ENCODE peak calls at places on chromosomes 1 and 21, in five cellular contexts. S is endothelial cell of umbilical vein, E is A549, R is K562, D is H1. B is an unnamed sample.

GRCh38 chr21:37710555-37711293 is 205.5 kb downstream of the KCNJ6 start:
- DNase-seq in S (no peak), E (no peak), R (no peak), D (no peak), B (no peak)

GRCh38 chr1:113797472-113797871 is 14.8 kb downstream of the RSBN1 start:
- DNase-seq in S (no peak), E (no peak), R (no peak), D (no peak), B (no peak)

GRCh38 chr1:236075848-236076247 is 11.0 kb upstream of the NID1 start:
- DNase-seq in S (no peak), E (no peak), R (no peak), D (no peak), B (no peak)

GRCh38 chr1:36084502-36085115 is 715 bp downstream of the TEKT2 start:
- DNase-seq in S (no peak), E (no peak), R (no peak), D (peak), B (no peak)

GRCh38 chr1:208501542-208501941 is 257.4 kb upstream of the PLXNA2 start:
- DNase-seq in S (no peak), E (no peak), R (no peak), D (no peak), B (no peak)

GRCh38 chr1:152924191-152924590 is 15.8 kb downstream of the IVL start:
- DNase-seq in S (no peak), E (no peak), R (no peak), D (no peak), B (no peak)

GRCh38 chr1:230531103-230531502 is 105.0 kb upstream of the PGBD5 start:
- DNase-seq in S (no peak), E (no peak), R (no peak), D (no peak), B (no peak)

GRCh38 chr21:45992311-45993209 is 11.0 kb downstream of the COL6A1 start:
- DNase-seq in S (no peak), E (no peak), R (no peak), D (no peak), B (peak)

GRCh38 chr1:228721407-228721806 is 13.9 kb upstream of the RHOU start:
- DNase-seq in S (no peak), E (no peak), R (no peak), D (no peak), B (no peak)

GRCh38 chr1:203306089-203306969 is 1.0 kb downstream of the BTG2 start:
- DNase-seq in S (peak), E (peak), R (peak), D (no peak), B (no peak)

GRCh38 chr1:230905733-230906132 is 37.4 kb upstream of the C1orf198 start:
- DNase-seq in S (peak), E (no peak), R (no peak), D (no peak), B (no peak)

GRCh38 chr1:247070645-247071044 is 8.0 kb downstream of the ZNF670 start:
- DNase-seq in S (no peak), E (no peak), R (no peak), D (no peak), B (no peak)

GRCh38 chr1:164624393-164624792 is 65.4 kb downstream of the PBX1 start:
- DNase-seq in S (no peak), E (no peak), R (no peak), D (no peak), B (no peak)

GRCh38 chr1:201648911-201649775 is 110.2 kb downstream of the NAV1 start:
- DNase-seq in S (peak), E (peak), R (peak), D (peak), B (peak)

GRCh38 chr1:248047008-248047407 is 372 bp downstream of the OR2L3 start:
- DNase-seq in S (no peak), E (no peak), R (no peak), D (no peak), B (no peak)

GRCh38 chr1:227225715-227226346 is 92.5 kb downstream of the CDC42BPA start:
- DNase-seq in S (peak), E (no peak), R (no peak), D (no peak), B (no peak)

GRCh38 chr1:63835075-63835633 is 61.3 kb downstream of the ROR1 start:
- DNase-seq in S (no peak), E (no peak), R (no peak), D (no peak), B (no peak)

GRCh38 chr1:1014896-1015681 is 1.8 kb downstream of the ISG15 start:
- DNase-seq in S (no peak), E (no peak), R (no peak), D (peak), B (peak)

GRCh38 chr1:244154882-244155531 is 103.9 kb downstream of the ZBTB18 start:
- DNase-seq in S (no peak), E (no peak), R (no peak), D (no peak), B (peak)

GRCh38 chr1:218339267-218339831 is 5.8 kb upstream of the TGFB2 start:
- DNase-seq in S (peak), E (no peak), R (peak), D (no peak), B (no peak)

GRCh38 chr1:207755846-207756692 is 4.2 kb downstream of the CD46 start:
- DNase-seq in S (no peak), E (no peak), R (no peak), D (no peak), B (no peak)

GRCh38 chr1:183810172-183810571 is 5.3 kb downstream of the RGL1 start:
- DNase-seq in S (no peak), E (no peak), R (no peak), D (no peak), B (no peak)

GRCh38 chr1:1230656-1231399 is 973 bp downstream of the SDF4 start:
- DNase-seq in S (peak), E (peak), R (peak), D (no peak), B (no peak)

GRCh38 chr1:86380257-86380861 is 15.8 kb downstream of the ODF2L start:
- DNase-seq in S (peak), E (peak), R (peak), D (no peak), B (no peak)

GRCh38 chr1:118949317-118949716 is 38.8 kb downstream of the TBX15 start:
- DNase-seq in S (no peak), E (no peak), R (no peak), D (no peak), B (no peak)

GRCh38 chr1:12159826-12160225 is 7.0 kb upstream of the TNFRSF1B start:
- DNase-seq in S (no peak), E (no peak), R (no peak), D (no peak), B (no peak)

GRCh38 chr1:32239335-32239734 is 7.7 kb upstream of the FAM167B start:
- DNase-seq in S (no peak), E (no peak), R (no peak), D (no peak), B (peak)

GRCh38 chr1:105088166-105088565 is 1338.5 kb downstream of the AMY1C start:
- DNase-seq in S (no peak), E (no peak), R (no peak), D (no peak), B (no peak)

GRCh38 chr21:35127851-35128250 is 78.7 kb upstream of the RUNX1 start:
- DNase-seq in S (no peak), E (no peak), R (no peak), D (no peak), B (no peak)

DNA sequence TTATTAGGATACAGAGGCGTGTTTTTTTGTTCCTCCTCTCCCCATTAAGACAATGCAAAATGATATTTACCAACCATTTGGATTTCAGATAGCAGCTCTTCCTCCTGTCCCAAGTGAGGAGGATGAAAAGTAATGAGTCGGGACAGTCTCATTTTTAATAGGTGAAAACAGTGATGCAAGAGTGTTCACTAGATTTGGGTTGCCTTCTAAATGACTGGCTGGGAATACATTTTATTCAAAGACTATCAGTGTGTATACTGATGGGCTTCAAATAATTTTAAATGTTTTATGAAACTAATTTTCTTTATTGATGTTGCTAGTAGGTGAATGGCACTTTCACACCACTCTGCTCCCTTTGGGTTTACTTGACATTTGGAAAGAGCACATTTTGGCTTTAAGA is 2.1 kb downstream of the RCOR3 start:
- DNase-seq in S (no peak), E (no peak), R (no peak), D (no peak), B (no peak)
- TF ChIP-seq JUN in S (no peak), E (no peak), R (no peak), D (no peak), B (no peak)

GRCh38 chr1:41363632-41364320 is 2.5 kb downstream of the FOXO6 start:
- DNase-seq in S (no peak), E (no peak), R (no peak), D (no peak), B (no peak)

GRCh38 chr1:41364444-41365319 is 3.4 kb downstream of the FOXO6 start:
- DNase-seq in S (no peak), E (no peak), R (no peak), D (no peak), B (peak)

GRCh38 chr1:41362357-41362721 is 1.1 kb downstream of the FOXO6 start:
- DNase-seq in S (no peak), E (no peak), R (peak), D (no peak), B (peak)

GRCh38 chr1:41361495-41362356 is 492 bp downstream of the FOXO6 start:
- DNase-seq in S (peak), E (no peak), R (peak), D (peak), B (peak)

DNA sequence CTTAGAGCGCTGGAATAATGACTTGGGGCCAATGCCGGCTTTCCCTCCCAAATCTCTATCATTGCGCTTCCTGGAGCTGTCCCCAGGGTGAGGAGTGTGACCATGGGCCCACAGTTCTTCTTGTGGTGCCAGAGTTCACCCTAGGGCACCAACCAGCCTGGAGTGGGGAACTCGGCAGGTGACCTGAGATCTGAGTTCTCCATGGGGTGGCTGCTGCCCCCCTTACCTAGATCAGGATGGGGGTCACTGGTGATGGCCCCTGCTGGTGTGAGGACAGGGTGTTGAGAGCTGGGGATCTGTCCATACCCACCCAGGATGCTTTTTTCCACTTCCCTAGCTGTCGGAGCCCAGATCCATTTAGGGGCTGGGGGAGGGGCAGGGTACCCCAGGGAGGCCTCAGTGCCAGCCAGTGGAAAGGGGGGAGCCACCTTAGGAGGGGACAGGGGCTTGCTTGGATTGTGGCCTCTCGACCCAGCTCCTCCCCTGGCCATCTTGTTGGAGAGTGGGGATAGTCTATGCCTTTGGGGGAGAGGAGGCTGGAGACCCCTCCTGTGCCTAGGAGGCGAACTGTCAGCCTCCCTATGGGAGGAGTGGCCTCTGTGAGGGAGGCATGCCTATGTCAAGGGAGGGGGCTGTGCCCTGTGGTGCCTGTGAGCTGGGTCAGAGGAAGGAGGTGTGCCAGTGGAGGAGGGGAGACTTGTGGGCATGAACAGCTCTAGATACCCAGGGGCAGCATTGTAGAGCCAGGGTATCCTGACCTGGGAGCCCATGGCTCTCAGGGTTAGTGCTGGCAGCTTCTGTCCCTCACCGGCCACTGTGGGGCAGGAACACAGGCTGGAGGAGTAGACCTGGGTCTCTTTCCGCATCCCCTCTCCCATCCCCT is 1.8 kb downstream of the FOXO6 start:
- DNase-seq in S (no peak), E (no peak), R (no peak), D (no peak), B (no peak)
- TF ChIP-seq JUN in S (no peak), E (no peak), R (no peak), D (no peak), B (no peak)

GRCh38 chr21:41529769-41530168 is 21.8 kb upstream of the TMPRSS2 start:
- DNase-seq in S (no peak), E (no peak), R (no peak), D (no peak), B (no peak)
- TF ChIP-seq JUN in S (no peak), E (no peak), R (no peak), D (no peak), B (no peak)

DNA sequence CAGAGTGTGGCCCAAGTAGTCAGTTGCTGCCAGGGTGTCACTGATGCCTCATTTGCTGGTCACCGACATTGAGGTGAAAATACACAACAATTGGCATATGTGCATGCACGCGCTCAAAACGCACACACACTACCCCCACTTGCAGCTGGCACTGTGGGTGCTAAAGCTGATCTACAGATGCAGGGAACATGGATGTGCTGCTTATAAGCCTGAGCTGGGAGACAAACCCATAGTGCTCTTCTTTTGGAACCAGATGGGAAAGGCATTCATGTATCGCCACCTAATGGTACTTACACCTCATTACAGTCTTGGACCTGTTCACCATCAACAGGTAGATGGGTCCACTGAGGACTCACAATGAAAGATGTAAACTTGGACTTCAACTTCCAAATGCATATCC is 70.3 kb upstream of the CAMK1G start:
- DNase-seq in S (peak), E (peak), R (peak), D (peak), B (no peak)
- TF ChIP-seq JUN in S (no peak), E (no peak), R (no peak), D (no peak), B (no peak)

B was measured in WTC11.